ENCODE peak calls at places on chromosome 10, in eight cellular contexts. K is ovary, R is heart left ventricle, L is PC-9, M is adipocyte, O is heart right ventricle, B is Panc1, Y is neural progenitor cell. F is an unnamed sample. For H3K4me1, the result is how much of the 10 kb centered on the place peaks cover.

GRCh38 chr10:5447071-5447470 is 34.7 kb downstream of the NET1 start:
- DNase-seq in B (no peak), K (no peak), L (no peak), M (peak), R (no peak), O (no peak), Y (no peak), F (no peak)

GRCh38 chr10:132589015-132589414 is 51.4 kb downstream of the INPP5A start:
- DNase-seq in K (no peak), M (no peak), R (no peak), B (no peak), L (no peak), Y (no peak), O (no peak), F (no peak)

GRCh38 chr10:106768204-106768603 is 396.3 kb downstream of the SORCS1 start:
- DNase-seq in O (no peak), K (no peak), R (no peak), Y (no peak), B (no peak), M (no peak), L (no peak), F (no peak)

GRCh38 chr10:11849908-11850307 is 26.8 kb downstream of the PROSER2 start:
- DNase-seq in L (no peak), B (no peak), O (no peak), R (no peak), Y (no peak), M (no peak), K (no peak), F (no peak)

GRCh38 chr10:45071043-45071813 is 70.5 kb downstream of the ZNF22 start:
- DNase-seq in B (no peak), O (no peak), R (no peak), Y (no peak), M (no peak), K (no peak), L (no peak), F (no peak)

GRCh38 chr10:95392711-95393164 is 101.9 kb upstream of the PDLIM1 start:
- DNase-seq in B (no peak), O (no peak), R (no peak), L (no peak), M (no peak), K (no peak), Y (no peak), F (no peak)

GRCh38 chr10:3330687-3331086 is 158.1 kb upstream of the PITRM1 start:
- DNase-seq in O (no peak), K (no peak), Y (no peak), B (no peak), M (peak), R (no peak), L (peak), F (no peak)

GRCh38 chr10:78931333-78932083 is 137.3 kb upstream of the ZMIZ1 start:
- DNase-seq in K (peak), B (no peak), M (peak), O (peak), Y (no peak), L (peak), R (no peak), F (no peak)

GRCh38 chr10:95745487-95745886 is 10.5 kb upstream of the ENTPD1 start:
- DNase-seq in B (no peak), L (no peak), Y (no peak), M (no peak), O (no peak), R (no peak), K (no peak), F (no peak)

GRCh38 chr10:10956681-10957225 is 60.9 kb upstream of the CELF2 start:
- DNase-seq in L (no peak), Y (no peak), B (no peak), K (no peak), R (no peak), O (no peak), M (no peak), F (no peak)

GRCh38 chr10:120460776-120461175 is 3.7 kb downstream of the PLPP4 start:
- DNase-seq in O (no peak), M (peak), K (no peak), L (no peak), Y (no peak), B (peak), R (no peak), F (no peak)

GRCh38 chr10:6052247-6053221 is 9.6 kb downstream of the IL2RA start:
- DNase-seq in Y (no peak), B (no peak), R (no peak), L (peak), K (no peak), M (no peak), O (no peak), F (peak)

GRCh38 chr10:129525408-129525807 is 58.4 kb downstream of the MGMT start:
- DNase-seq in Y (no peak), K (no peak), B (no peak), O (no peak), L (no peak), R (no peak), M (peak), F (no peak)

GRCh38 chr10:32263300-32263699 is 83.7 kb downstream of the EPC1 start:
- DNase-seq in L (no peak), O (no peak), K (no peak), M (no peak), Y (no peak), B (no peak), R (no peak), F (no peak)

GRCh38 chr10:6202098-6202683 is 541 bp upstream of the PFKFB3 start:
- DNase-seq in L (no peak), Y (peak), R (no peak), M (no peak), K (no peak), B (no peak), O (peak), F (no peak)

GRCh38 chr10:75379234-75379724 is 22.3 kb downstream of the ZNF503 start:
- DNase-seq in L (no peak), B (no peak), R (no peak), K (peak), O (no peak), M (no peak), Y (no peak), F (no peak)

GRCh38 chr10:103966671-103967432 is at the start of gene SLK:
- DNase-seq in K (peak), Y (peak), B (peak), O (peak), L (peak), M (peak), R (peak), F (peak)
- H3K4me1 ChIP-seq in K (under half), Y (under half), B (under half), O (under half), L (under half), M (under half), R (under half), F (under half)

GRCh38 chr10:63929826-63930467 is 408.7 kb downstream of the REEP3 start:
- DNase-seq in K (no peak), Y (no peak), O (no peak), L (no peak), B (no peak), M (no peak), R (no peak), F (no peak)

GRCh38 chr10:63935705-63936104 is 414.5 kb downstream of the REEP3 start:
- DNase-seq in O (no peak), L (no peak), B (no peak), Y (no peak), R (no peak), M (peak), K (no peak), F (no peak)

GRCh38 chr10:63930584-63930983 is 409.4 kb downstream of the REEP3 start:
- DNase-seq in R (no peak), K (no peak), Y (no peak), B (no peak), L (no peak), O (no peak), M (no peak), F (no peak)
- H3K4me1 ChIP-seq in R (under half), K (under half), Y (under half), B (under half), L (under half), O (under half), M (under half), F (under half)

DNA sequence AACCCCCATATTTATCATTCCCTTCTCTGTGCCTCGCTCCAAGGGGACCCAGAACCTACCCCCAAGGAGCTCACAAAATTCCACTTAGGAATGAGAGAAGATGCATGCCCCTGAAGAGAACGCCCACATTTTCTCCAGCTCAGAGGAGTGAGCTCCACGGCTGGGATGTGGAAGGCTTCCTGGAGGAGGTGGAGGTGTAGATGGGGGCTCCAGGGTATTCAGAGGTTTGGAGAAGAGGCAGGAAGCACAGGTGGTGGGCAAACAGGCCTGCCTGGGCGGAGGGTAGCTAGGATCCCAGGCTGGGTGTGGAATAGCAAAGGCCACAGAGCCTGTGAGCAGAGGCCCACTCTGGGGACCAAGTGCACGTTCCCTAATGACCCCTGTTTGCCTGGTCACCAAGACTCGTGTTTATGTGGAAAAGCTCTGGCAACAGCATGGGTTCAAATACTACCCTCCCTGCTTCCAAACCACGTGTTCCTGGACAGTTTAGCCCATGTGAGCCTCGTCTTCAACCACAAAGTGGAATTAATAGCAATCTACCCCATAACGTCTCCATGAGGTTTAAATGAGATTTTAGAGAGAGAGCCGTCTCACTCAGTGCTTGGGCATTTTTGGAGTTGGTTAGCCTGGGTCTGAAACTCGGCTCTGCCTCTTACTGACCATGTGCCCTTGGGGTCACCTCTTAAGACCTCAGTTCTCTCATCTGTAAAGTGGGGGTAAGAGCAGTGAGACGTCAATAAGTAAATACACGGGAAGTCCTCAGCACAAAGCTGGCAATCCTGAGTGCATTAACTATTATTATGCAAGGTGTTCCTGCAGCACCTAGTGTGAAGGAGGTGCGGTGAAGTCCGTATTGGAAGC is 24.7 kb downstream of the UNC5B start:
- DNase-seq in B (no peak), O (no peak), Y (no peak), L (no peak), K (no peak), R (peak), M (no peak), F (no peak)
- H3K4me1 ChIP-seq in B (under half), O (half or more), Y (under half), L (under half), K (under half), R (half or more), M (half or more), F (under half)

GRCh38 chr10:62056660-62057059 is 155.2 kb downstream of the ARID5B start:
- DNase-seq in M (no peak), B (no peak), R (no peak), K (no peak), L (no peak), O (no peak), Y (no peak), F (no peak)
- H3K4me1 ChIP-seq in M (half or more), B (under half), R (half or more), K (under half), L (under half), O (half or more), Y (under half), F (under half)

GRCh38 chr10:35465601-35466140 is 129.4 kb downstream of the CCNY start:
- DNase-seq in M (no peak), B (no peak), Y (no peak), K (no peak), R (no peak), L (no peak), O (no peak), F (no peak)
- H3K4me1 ChIP-seq in M (under half), B (under half), Y (half or more), K (under half), R (half or more), L (under half), O (half or more), F (under half)

GRCh38 chr10:69335063-69335587 is 56.8 kb downstream of the HK1 start:
- DNase-seq in M (no peak), R (peak), Y (no peak), O (peak), B (no peak), L (peak), K (no peak), F (peak)

GRCh38 chr10:69337312-69338132 is 59.2 kb downstream of the HK1 start:
- DNase-seq in B (no peak), R (peak), M (peak), K (no peak), Y (no peak), L (peak), O (peak), F (no peak)

GRCh38 chr10:69335613-69336012 is 57.3 kb downstream of the HK1 start:
- DNase-seq in R (no peak), K (no peak), B (no peak), L (no peak), M (no peak), Y (no peak), O (no peak), F (no peak)

GRCh38 chr10:69338133-69338456 is 59.8 kb downstream of the HK1 start:
- DNase-seq in L (peak), K (no peak), R (no peak), O (no peak), Y (no peak), M (no peak), B (no peak), F (no peak)

GRCh38 chr10:69336952-69337311 is 58.6 kb downstream of the HK1 start:
- DNase-seq in L (no peak), B (no peak), K (no peak), R (no peak), Y (no peak), M (no peak), O (no peak), F (no peak)
- H3K4me1 ChIP-seq in L (half or more), B (under half), K (under half), R (half or more), Y (under half), M (half or more), O (half or more), F (under half)